ENCODE peak calls at places on chromosomes 6 and 20, in four cellular contexts. D is GM12865, Q is GM23338, H is RKO. J is an unnamed sample.

GRCh38 chr6:129317931-129318820 is 391.8 kb downstream of the ARHGAP18 start:
- DNase-seq in D (no peak), Q (peak), H (no peak), J (peak)

GRCh38 chr6:129590408-129591022 is 119.5 kb downstream of the ARHGAP18 start:
- DNase-seq in D (no peak), Q (no peak), H (no peak), J (peak)

GRCh38 chr6:168152306-168152963 is 73.4 kb upstream of the FRMD1 start:
- DNase-seq in D (no peak), Q (no peak), H (no peak), J (no peak)

GRCh38 chr6:101403566-101403965 is 10.1 kb downstream of the GRIK2 start:
- DNase-seq in D (no peak), Q (peak), H (no peak), J (no peak)

GRCh38 chr20:3189561-3190131 is 14.8 kb downstream of the DDRGK1 start:
- DNase-seq in D (no peak), Q (no peak), H (no peak), J (no peak)

GRCh38 chr20:39049684-39050554 is 87.8 kb downstream of the DHX35 start:
- DNase-seq in D (peak), Q (peak), H (peak), J (peak)

GRCh38 chr6:20447157-20447556 is 45.5 kb downstream of the E2F3 start:
- DNase-seq in D (no peak), Q (no peak), H (no peak), J (peak)

GRCh38 chr6:26215200-26216014 is 128.2 kb downstream of the HFE start:
- DNase-seq in D (peak), Q (peak), H (peak), J (peak)

GRCh38 chr6:29685718-29686326 is 4.9 kb upstream of the ZFP57 start:
- DNase-seq in D (no peak), Q (peak), H (no peak), J (no peak)

GRCh38 chr20:46121531-46121930 is 3.4 kb downstream of the CD40 start:
- DNase-seq in D (no peak), Q (no peak), H (no peak), J (peak)

GRCh38 chr6:161318456-161318855 is 44.6 kb upstream of the AGPAT4 start:
- DNase-seq in D (no peak), Q (no peak), H (no peak), J (no peak)